ENCODE peak calls at places on chromosomes 11 and 22, in four cellular contexts. Y, O, G and U are unnamed samples.

GRCh38 chr11:91446267-91446666 is 778.4 kb upstream of the FAT3 start:
- DNase-seq in G (no peak), Y (no peak), O (no peak), U (no peak)

GRCh38 chr22:44859641-44860040 is 107.3 kb downstream of the ARHGAP8 start:
- DNase-seq in O (no peak), G (no peak), Y (no peak), U (no peak)

GRCh38 chr11:8985462-8985861 is 18.3 kb downstream of the NRIP3 start:
- DNase-seq in G (no peak), Y (no peak), O (no peak), U (no peak)

GRCh38 chr22:41508770-41509170 is 35.5 kb downstream of the POLR3H start:
- DNase-seq in O (no peak), G (no peak), Y (no peak), U (no peak)

GRCh38 chr22:38706101-38706884 is 549 bp downstream of the GTPBP1 start:
- DNase-seq in Y (peak; percentile 49), G (peak; percentile 55), O (peak; percentile 32), U (no peak)

GRCh38 chr11:10490398-10491232 is 35.6 kb downstream of the AMPD3 start:
- DNase-seq in Y (no peak), G (peak; percentile 92), O (no peak), U (peak; percentile 96)

GRCh38 chr22:17955611-17956379 is 68.6 kb downstream of the MICAL3 start:
- DNase-seq in O (no peak), Y (peak; percentile 23), G (no peak), U (no peak)

GRCh38 chr11:35363246-35364100 is 55.9 kb downstream of the SLC1A2 start:
- DNase-seq in O (no peak), G (no peak), Y (no peak), U (peak; percentile 94)

GRCh38 chr11:13335319-13335718 is 57.7 kb downstream of the BMAL1 start:
- DNase-seq in G (peak; percentile 79), O (peak; percentile 64), Y (peak; percentile 58), U (no peak)

GRCh38 chr11:9130297-9130696 is 38.9 kb upstream of the SCUBE2 start:
- DNase-seq in O (no peak), G (no peak), Y (no peak), U (no peak)

GRCh38 chr11:72349616-72350218 is 84.6 kb downstream of the CLPB start:
- DNase-seq in Y (no peak), G (no peak), O (no peak), U (no peak)

GRCh38 chr11:22304337-22304961 is 33.7 kb upstream of the SLC17A6 start:
- DNase-seq in Y (peak; percentile 56), G (peak; percentile 53), O (no peak), U (no peak)

GRCh38 chr11:47861762-47862161 is 13.6 kb upstream of the NUP160 start:
- DNase-seq in G (peak; percentile 65), Y (no peak), O (peak; percentile 4), U (no peak)

GRCh38 chr11:110736158-110736553 is 23.9 kb upstream of the ARHGAP20 start:
- DNase-seq in O (no peak), G (no peak), Y (no peak), U (no peak)

GRCh38 chr11:72072348-72072747 is 8.0 kb downstream of the NUMA1 start:
- DNase-seq in Y (no peak), G (peak; percentile 86), O (no peak), U (no peak)

GRCh38 chr11:47917643-47918369 is 62.6 kb upstream of the PTPRJ start:
- DNase-seq in Y (peak; percentile 97), G (peak; percentile 91), O (no peak), U (peak; percentile 98)

GRCh38 chr11:91497847-91498246 is 726.8 kb upstream of the FAT3 start:
- DNase-seq in O (no peak), G (no peak), Y (no peak), U (no peak)

GRCh38 chr11:107583629-107584195 is 7.2 kb upstream of the ELMOD1 start:
- DNase-seq in Y (no peak), O (no peak), G (no peak), U (no peak)

GRCh38 chr11:119101759-119102423 is at the start of gene DPAGT1:
- DNase-seq in O (peak; percentile 88), Y (peak; percentile 97), G (peak; percentile 98), U (no peak)

GRCh38 chr11:131999084-131999483 is 628.7 kb downstream of the NTM start:
- DNase-seq in O (no peak), G (peak; percentile 58), Y (peak; percentile 62), U (no peak)

GRCh38 chr22:38741166-38741565 is 14.6 kb downstream of the SUN2 start:
- DNase-seq in O (no peak), Y (no peak), G (no peak), U (no peak)